ENCODE peak calls at places on chromosome 14, in eight cellular contexts. V, H, C, N, D, K, L and U are unnamed samples.

GRCh38 chr14:39592390-39592789 is 160.2 kb upstream of the FBXO33 start:
- DNase-seq in L (no peak), N (no peak), D (no peak), C (no peak), V (no peak), K (no peak), H (no peak), U (no peak)

GRCh38 chr14:101584049-101584859 is 23.0 kb downstream of the DIO3 start:
- DNase-seq in N (no peak), H (no peak), K (no peak), C (no peak), V (no peak), L (peak; percentile 82), D (no peak), U (no peak)

GRCh38 chr14:101456246-101457159 is 104.8 kb upstream of the DIO3 start:
- DNase-seq in N (no peak), C (no peak), L (no peak), K (peak; percentile 35), V (no peak), H (no peak), D (no peak), U (no peak)

GRCh38 chr14:54002653-54003052 is 46.0 kb upstream of the BMP4 start:
- DNase-seq in V (no peak), D (peak; percentile 73), L (no peak), N (no peak), K (no peak), H (no peak), C (no peak), U (no peak)

GRCh38 chr14:93970589-93970966 is 5.8 kb downstream of the ASB2 start:
- DNase-seq in N (no peak), D (no peak), K (no peak), C (peak; percentile 61), H (no peak), V (no peak), L (no peak), U (no peak)

GRCh38 chr14:54803926-54804719 is 98.5 kb downstream of the GCH1 start:
- DNase-seq in C (no peak), V (no peak), H (no peak), D (no peak), L (no peak), N (no peak), K (no peak), U (no peak)

GRCh38 chr14:71582705-71583104 is 349.5 kb upstream of the RGS6 start:
- DNase-seq in N (no peak), V (no peak), L (no peak), H (no peak), K (no peak), D (peak; percentile 58), C (no peak), U (peak; percentile 53)

GRCh38 chr14:93329965-93330608 is 2.7 kb downstream of the BTBD7 start:
- DNase-seq in L (no peak), K (no peak), C (no peak), N (no peak), V (no peak), H (no peak), D (no peak), U (no peak)

GRCh38 chr14:105067140-105067968 is 2.1 kb upstream of the GPR132 start:
- DNase-seq in K (no peak), H (no peak), C (no peak), L (peak; percentile 40), V (no peak), N (no peak), D (peak; percentile 43), U (no peak)

GRCh38 chr14:22848391-22849164 is 12.2 kb downstream of the MMP14 start:
- DNase-seq in L (peak; percentile 86), K (no peak), H (peak; percentile 91), N (peak; percentile 81), C (no peak), V (peak; percentile 32), D (peak; percentile 61), U (no peak)

GRCh38 chr14:68447581-68448281 is 345.1 kb downstream of the ZFP36L1 start:
- DNase-seq in H (no peak), L (no peak), C (no peak), V (no peak), K (no peak), N (no peak), D (no peak), U (no peak)

GRCh38 chr14:60736494-60736893 is 1.9 kb downstream of the MNAT1 start:
- DNase-seq in K (no peak), L (no peak), C (peak; percentile 62), N (no peak), V (no peak), H (no peak), D (peak; percentile 52), U (peak; percentile 5)

GRCh38 chr14:85415015-85415712 is 114.8 kb upstream of the FLRT2 start:
- DNase-seq in H (peak; percentile 26), L (no peak), K (no peak), C (peak; percentile 99), V (no peak), D (peak; percentile 98), N (peak; percentile 75), U (no peak)

GRCh38 chr14:23360496-23360895 is 4.5 kb downstream of the EFS start:
- DNase-seq in N (no peak), K (no peak), H (no peak), V (no peak), L (no peak), D (no peak), C (no peak), U (no peak)

GRCh38 chr14:28783593-28784143 is 17.1 kb downstream of the FOXG1 start:
- DNase-seq in L (no peak), V (no peak), D (no peak), C (no peak), H (no peak), N (no peak), K (no peak), U (no peak)